ENCODE peak calls at places on chromosomes 2 and 18, in ten cellular contexts. One of them, this sample, is unnamed.

GRCh38 chr2:159073256-159073655 is 104.8 kb downstream of the TANC1 start:
- DNase-seq in HFF-Myc: no peak
- DNase-seq in astrocyte: peak
- DNase-seq in naive thymus-derived CD4-positive, alpha-beta T cell: no peak
- DNase-seq in stomach: no peak
- DNase-seq in tibial nerve: no peak
- DNase-seq in aorta: no peak
- DNase-seq in Jurkat, Clone E6-1: no peak
- DNase-seq in WERI-Rb-1: no peak
- DNase-seq in bronchial epithelial cell: peak
- DNase-seq in this sample: peak

GRCh38 chr2:37795938-37796337 is 124.5 kb upstream of the CDC42EP3 start:
- DNase-seq in HFF-Myc: no peak
- DNase-seq in astrocyte: peak
- DNase-seq in naive thymus-derived CD4-positive, alpha-beta T cell: no peak
- DNase-seq in stomach: no peak
- DNase-seq in tibial nerve: no peak
- DNase-seq in aorta: no peak
- DNase-seq in Jurkat, Clone E6-1: no peak
- DNase-seq in WERI-Rb-1: no peak
- DNase-seq in bronchial epithelial cell: peak
- DNase-seq in this sample: peak

GRCh38 chr2:222024934-222025890 is 273.6 kb downstream of the PAX3 start:
- DNase-seq in HFF-Myc: peak
- DNase-seq in astrocyte: peak
- DNase-seq in naive thymus-derived CD4-positive, alpha-beta T cell: no peak
- DNase-seq in stomach: no peak
- DNase-seq in tibial nerve: no peak
- DNase-seq in aorta: no peak
- DNase-seq in Jurkat, Clone E6-1: peak
- DNase-seq in WERI-Rb-1: no peak
- DNase-seq in bronchial epithelial cell: peak
- DNase-seq in this sample: no peak

GRCh38 chr2:149597050-149598013 is 9.8 kb upstream of the MMADHC start:
- DNase-seq in HFF-Myc: peak
- DNase-seq in astrocyte: peak
- DNase-seq in naive thymus-derived CD4-positive, alpha-beta T cell: peak
- DNase-seq in stomach: peak
- DNase-seq in tibial nerve: peak
- DNase-seq in aorta: no peak
- DNase-seq in Jurkat, Clone E6-1: peak
- DNase-seq in WERI-Rb-1: peak
- DNase-seq in bronchial epithelial cell: peak
- DNase-seq in this sample: peak

GRCh38 chr18:111292-112014 is 46.9 kb upstream of the USP14 start:
- DNase-seq in HFF-Myc: no peak
- DNase-seq in astrocyte: peak
- DNase-seq in naive thymus-derived CD4-positive, alpha-beta T cell: peak
- DNase-seq in stomach: peak
- DNase-seq in tibial nerve: no peak
- DNase-seq in aorta: peak
- DNase-seq in Jurkat, Clone E6-1: no peak
- DNase-seq in WERI-Rb-1: peak
- DNase-seq in bronchial epithelial cell: peak
- DNase-seq in this sample: no peak

GRCh38 chr18:48809365-48809764 is 141.4 kb downstream of the SMAD7 start:
- DNase-seq in HFF-Myc: no peak
- DNase-seq in astrocyte: no peak
- DNase-seq in naive thymus-derived CD4-positive, alpha-beta T cell: no peak
- DNase-seq in stomach: no peak
- DNase-seq in tibial nerve: no peak
- DNase-seq in aorta: no peak
- DNase-seq in Jurkat, Clone E6-1: no peak
- DNase-seq in WERI-Rb-1: no peak
- DNase-seq in bronchial epithelial cell: no peak
- DNase-seq in this sample: no peak

GRCh38 chr2:120551540-120551939 is 184.1 kb upstream of the GLI2 start:
- DNase-seq in HFF-Myc: no peak
- DNase-seq in astrocyte: no peak
- DNase-seq in naive thymus-derived CD4-positive, alpha-beta T cell: no peak
- DNase-seq in stomach: no peak
- DNase-seq in tibial nerve: no peak
- DNase-seq in aorta: no peak
- DNase-seq in Jurkat, Clone E6-1: no peak
- DNase-seq in WERI-Rb-1: no peak
- DNase-seq in bronchial epithelial cell: no peak
- DNase-seq in this sample: no peak

GRCh38 chr2:98551316-98551715 is 57.0 kb downstream of the COA5 start:
- DNase-seq in HFF-Myc: no peak
- DNase-seq in astrocyte: no peak
- DNase-seq in naive thymus-derived CD4-positive, alpha-beta T cell: no peak
- DNase-seq in stomach: no peak
- DNase-seq in tibial nerve: no peak
- DNase-seq in aorta: no peak
- DNase-seq in Jurkat, Clone E6-1: peak
- DNase-seq in WERI-Rb-1: no peak
- DNase-seq in bronchial epithelial cell: no peak
- DNase-seq in this sample: no peak

GRCh38 chr2:145524836-145525235 is 1004.9 kb upstream of the ZEB2 start:
- DNase-seq in HFF-Myc: no peak
- DNase-seq in astrocyte: no peak
- DNase-seq in naive thymus-derived CD4-positive, alpha-beta T cell: no peak
- DNase-seq in stomach: no peak
- DNase-seq in tibial nerve: no peak
- DNase-seq in aorta: no peak
- DNase-seq in Jurkat, Clone E6-1: no peak
- DNase-seq in WERI-Rb-1: no peak
- DNase-seq in bronchial epithelial cell: peak
- DNase-seq in this sample: no peak

GRCh38 chr2:32136097-32136496 is 29.6 kb upstream of the SLC30A6 start:
- DNase-seq in HFF-Myc: no peak
- DNase-seq in astrocyte: peak
- DNase-seq in naive thymus-derived CD4-positive, alpha-beta T cell: no peak
- DNase-seq in stomach: no peak
- DNase-seq in tibial nerve: no peak
- DNase-seq in aorta: no peak
- DNase-seq in Jurkat, Clone E6-1: no peak
- DNase-seq in WERI-Rb-1: no peak
- DNase-seq in bronchial epithelial cell: no peak
- DNase-seq in this sample: no peak

GRCh38 chr2:164913640-164914346 is 41.5 kb downstream of the SLC38A11 start:
- DNase-seq in HFF-Myc: no peak
- DNase-seq in astrocyte: peak
- DNase-seq in naive thymus-derived CD4-positive, alpha-beta T cell: no peak
- DNase-seq in stomach: peak
- DNase-seq in tibial nerve: no peak
- DNase-seq in aorta: no peak
- DNase-seq in Jurkat, Clone E6-1: peak
- DNase-seq in WERI-Rb-1: no peak
- DNase-seq in bronchial epithelial cell: peak
- DNase-seq in this sample: peak

GRCh38 chr2:54899576-54900200 is 150.6 kb downstream of the RTN4 start:
- DNase-seq in HFF-Myc: peak
- DNase-seq in astrocyte: peak
- DNase-seq in naive thymus-derived CD4-positive, alpha-beta T cell: peak
- DNase-seq in stomach: no peak
- DNase-seq in tibial nerve: no peak
- DNase-seq in aorta: no peak
- DNase-seq in Jurkat, Clone E6-1: no peak
- DNase-seq in WERI-Rb-1: no peak
- DNase-seq in bronchial epithelial cell: peak
- DNase-seq in this sample: peak

GRCh38 chr2:194750926-194751325 is 906.1 kb upstream of the SLC39A10 start:
- DNase-seq in HFF-Myc: no peak
- DNase-seq in astrocyte: no peak
- DNase-seq in naive thymus-derived CD4-positive, alpha-beta T cell: no peak
- DNase-seq in stomach: no peak
- DNase-seq in tibial nerve: no peak
- DNase-seq in aorta: no peak
- DNase-seq in Jurkat, Clone E6-1: no peak
- DNase-seq in WERI-Rb-1: no peak
- DNase-seq in bronchial epithelial cell: no peak
- DNase-seq in this sample: no peak

GRCh38 chr2:236730393-236730792 is 160.8 kb downstream of the ACKR3 start:
- DNase-seq in HFF-Myc: no peak
- DNase-seq in astrocyte: no peak
- DNase-seq in naive thymus-derived CD4-positive, alpha-beta T cell: no peak
- DNase-seq in stomach: no peak
- DNase-seq in tibial nerve: no peak
- DNase-seq in aorta: no peak
- DNase-seq in Jurkat, Clone E6-1: no peak
- DNase-seq in WERI-Rb-1: peak
- DNase-seq in bronchial epithelial cell: no peak
- DNase-seq in this sample: no peak

GRCh38 chr18:49359732-49360444 is 100.6 kb downstream of the DYM start:
- DNase-seq in HFF-Myc: peak
- DNase-seq in astrocyte: peak
- DNase-seq in naive thymus-derived CD4-positive, alpha-beta T cell: no peak
- DNase-seq in stomach: no peak
- DNase-seq in tibial nerve: no peak
- DNase-seq in aorta: no peak
- DNase-seq in Jurkat, Clone E6-1: no peak
- DNase-seq in WERI-Rb-1: no peak
- DNase-seq in bronchial epithelial cell: peak
- DNase-seq in this sample: no peak

DNA sequence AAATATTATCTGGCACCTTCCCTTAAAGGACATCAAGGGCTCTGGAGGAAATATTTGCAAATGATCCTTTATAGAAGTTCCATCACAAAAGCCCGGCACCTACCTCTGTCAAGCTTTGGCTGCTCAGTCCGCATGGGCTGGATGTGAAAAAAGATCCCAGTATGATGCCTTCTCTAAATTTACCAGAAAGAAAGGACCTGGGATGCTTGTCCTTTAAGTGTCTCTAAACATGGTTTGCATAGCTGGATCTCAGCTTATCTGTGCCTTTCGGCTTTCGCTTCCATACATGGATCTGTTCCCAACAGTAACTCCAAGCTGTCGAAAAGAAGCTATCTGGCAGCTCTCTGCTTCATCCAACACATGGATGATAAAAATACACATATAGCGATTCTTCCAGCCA is 60.4 kb upstream of the SLC8A1 start:
- DNase-seq in HFF-Myc: no peak
- DNase-seq in astrocyte: no peak
- DNase-seq in naive thymus-derived CD4-positive, alpha-beta T cell: no peak
- DNase-seq in stomach: no peak
- DNase-seq in tibial nerve: peak
- DNase-seq in aorta: peak
- DNase-seq in Jurkat, Clone E6-1: no peak
- DNase-seq in WERI-Rb-1: no peak
- DNase-seq in bronchial epithelial cell: no peak
- DNase-seq in this sample: peak
- H3K4me3 ChIP-seq in HFF-Myc: no peak
- H3K4me3 ChIP-seq in astrocyte: no peak
- H3K4me3 ChIP-seq in naive thymus-derived CD4-positive, alpha-beta T cell: no peak
- H3K4me3 ChIP-seq in stomach: peak
- H3K4me3 ChIP-seq in tibial nerve: peak
- H3K4me3 ChIP-seq in aorta: no peak
- H3K4me3 ChIP-seq in Jurkat, Clone E6-1: no peak
- H3K4me3 ChIP-seq in WERI-Rb-1: no peak
- H3K4me3 ChIP-seq in bronchial epithelial cell: no peak
- H3K4me3 ChIP-seq in this sample: peak

DNA sequence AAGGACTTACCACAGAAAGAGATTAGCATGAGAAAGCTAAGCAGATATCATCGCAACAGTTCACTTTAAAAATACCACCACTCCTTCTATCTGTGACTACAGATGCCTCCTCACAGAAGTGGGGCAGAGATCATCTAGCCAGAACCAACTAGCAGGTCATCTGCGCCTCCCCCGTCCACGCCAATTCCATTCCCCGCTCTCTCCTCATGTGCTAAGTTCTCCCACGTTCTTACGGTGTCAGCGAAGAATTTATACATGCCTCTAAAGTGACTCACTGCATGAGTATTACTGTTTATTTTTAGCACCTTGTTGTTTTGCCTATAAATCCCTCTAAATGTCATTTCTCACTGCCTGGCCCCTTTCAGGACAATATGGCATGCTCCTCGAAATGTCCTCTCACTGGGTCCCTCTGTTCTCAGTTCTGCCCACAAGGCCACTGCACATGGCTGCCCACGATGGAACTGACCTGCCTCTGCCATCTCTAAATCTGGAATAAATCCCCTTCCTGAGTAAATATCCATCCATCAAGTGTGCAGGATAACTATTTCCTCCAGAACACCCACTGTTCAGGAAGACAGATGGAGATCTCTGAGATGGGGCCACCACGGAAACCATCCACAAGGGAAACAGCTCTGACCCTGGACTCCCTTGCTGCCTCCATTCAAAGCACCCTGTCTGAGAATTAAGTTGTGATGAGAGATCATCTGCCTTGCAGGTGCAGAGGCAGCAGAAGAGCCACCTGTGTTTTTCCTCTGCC is 137.7 kb downstream of the IRS1 start:
- DNase-seq in HFF-Myc: peak
- DNase-seq in astrocyte: peak
- DNase-seq in naive thymus-derived CD4-positive, alpha-beta T cell: no peak
- DNase-seq in stomach: no peak
- DNase-seq in tibial nerve: no peak
- DNase-seq in aorta: peak
- DNase-seq in Jurkat, Clone E6-1: no peak
- DNase-seq in WERI-Rb-1: peak
- DNase-seq in bronchial epithelial cell: peak
- DNase-seq in this sample: peak
- H3K4me3 ChIP-seq in HFF-Myc: no peak
- H3K4me3 ChIP-seq in astrocyte: peak
- H3K4me3 ChIP-seq in naive thymus-derived CD4-positive, alpha-beta T cell: no peak
- H3K4me3 ChIP-seq in stomach: no peak
- H3K4me3 ChIP-seq in tibial nerve: no peak
- H3K4me3 ChIP-seq in aorta: no peak
- H3K4me3 ChIP-seq in Jurkat, Clone E6-1: no peak
- H3K4me3 ChIP-seq in WERI-Rb-1: no peak
- H3K4me3 ChIP-seq in bronchial epithelial cell: no peak
- H3K4me3 ChIP-seq in this sample: no peak

DNA sequence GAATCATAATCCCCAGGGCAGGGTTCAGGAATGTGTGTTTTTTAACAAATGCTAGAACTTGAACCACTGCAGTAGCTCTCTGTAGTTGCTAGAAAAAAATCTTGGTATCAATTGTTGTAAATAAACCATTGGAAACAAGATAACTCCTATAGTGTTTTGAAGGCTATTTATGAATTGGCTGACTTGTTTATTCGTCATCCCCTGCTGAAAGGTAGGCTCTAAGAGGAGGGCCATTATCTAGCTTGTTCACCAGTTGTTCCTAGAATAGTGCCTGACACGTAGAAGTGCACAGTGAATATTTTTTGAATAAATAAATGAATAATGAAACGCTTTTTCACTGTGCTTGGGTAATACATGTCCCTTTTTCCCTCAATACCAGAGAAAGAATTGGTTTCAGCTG is 211.4 kb downstream of the BABAM2 start:
- DNase-seq in HFF-Myc: no peak
- DNase-seq in astrocyte: peak
- DNase-seq in naive thymus-derived CD4-positive, alpha-beta T cell: no peak
- DNase-seq in stomach: no peak
- DNase-seq in tibial nerve: no peak
- DNase-seq in aorta: no peak
- DNase-seq in Jurkat, Clone E6-1: no peak
- DNase-seq in WERI-Rb-1: no peak
- DNase-seq in bronchial epithelial cell: no peak
- DNase-seq in this sample: no peak
- H3K4me3 ChIP-seq in HFF-Myc: no peak
- H3K4me3 ChIP-seq in astrocyte: no peak
- H3K4me3 ChIP-seq in naive thymus-derived CD4-positive, alpha-beta T cell: no peak
- H3K4me3 ChIP-seq in stomach: no peak
- H3K4me3 ChIP-seq in tibial nerve: no peak
- H3K4me3 ChIP-seq in aorta: peak
- H3K4me3 ChIP-seq in Jurkat, Clone E6-1: no peak
- H3K4me3 ChIP-seq in WERI-Rb-1: no peak
- H3K4me3 ChIP-seq in bronchial epithelial cell: no peak
- H3K4me3 ChIP-seq in this sample: no peak

GRCh38 chr2:224039770-224040088 is 643 bp upstream of the SERPINE2 start:
- DNase-seq in HFF-Myc: no peak
- DNase-seq in astrocyte: no peak
- DNase-seq in naive thymus-derived CD4-positive, alpha-beta T cell: no peak
- DNase-seq in stomach: no peak
- DNase-seq in tibial nerve: no peak
- DNase-seq in aorta: no peak
- DNase-seq in Jurkat, Clone E6-1: no peak
- DNase-seq in WERI-Rb-1: no peak
- DNase-seq in bronchial epithelial cell: no peak
- DNase-seq in this sample: no peak
- H3K4me3 ChIP-seq in HFF-Myc: peak
- H3K4me3 ChIP-seq in astrocyte: peak
- H3K4me3 ChIP-seq in naive thymus-derived CD4-positive, alpha-beta T cell: peak
- H3K4me3 ChIP-seq in stomach: peak
- H3K4me3 ChIP-seq in tibial nerve: peak
- H3K4me3 ChIP-seq in aorta: no peak
- H3K4me3 ChIP-seq in Jurkat, Clone E6-1: peak
- H3K4me3 ChIP-seq in WERI-Rb-1: peak
- H3K4me3 ChIP-seq in bronchial epithelial cell: peak
- H3K4me3 ChIP-seq in this sample: peak

This sample was measured in brain microvascular endothelial cell.